ENCODE peak calls at places on chromosome 6, in ten cellular contexts. O is HCT116, J is left lung, Z is mesendoderm, H is ovary, A is IMR-90, F is A549, B is astrocyte, I is tibial artery, C is psoas muscle. Q is an unnamed sample. For H3K4me1, the result is how much of the 10 kb centered on the place peaks cover.

GRCh38 chr6:9417400-9417799 is 982.1 kb upstream of the SLC35B3 start:
- DNase-seq in O (no peak), J (no peak), Z (no peak), H (no peak), A (no peak), F (no peak), B (no peak), I (no peak), C (no peak), Q (no peak)

GRCh38 chr6:16374796-16375195 is 136.4 kb downstream of the GMPR start:
- DNase-seq in O (no peak), J (no peak), Z (no peak), H (no peak), A (no peak), F (no peak), B (no peak), I (no peak), C (no peak), Q (no peak)

GRCh38 chr6:52176550-52176949 is 9.6 kb upstream of the IL17A start:
- DNase-seq in O (no peak), J (no peak), Z (no peak), H (no peak), A (no peak), F (no peak), B (no peak), I (no peak), C (no peak), Q (no peak)

GRCh38 chr6:88599561-88599960 is 363.9 kb downstream of the RNGTT start:
- DNase-seq in O (no peak), J (no peak), Z (peak), H (no peak), A (no peak), F (no peak), B (no peak), I (no peak), C (no peak), Q (no peak)

GRCh38 chr6:84524636-84525035 is 239.8 kb downstream of the TBX18 start:
- DNase-seq in O (no peak), J (no peak), Z (no peak), H (no peak), A (no peak), F (no peak), B (no peak), I (no peak), C (no peak), Q (no peak)

GRCh38 chr6:95094751-95095150 is 482.6 kb upstream of the MANEA start:
- DNase-seq in O (peak), J (no peak), Z (peak), H (no peak), A (peak), F (peak), B (peak), I (no peak), C (no peak), Q (no peak)

GRCh38 chr6:99905209-99906106 is 88.6 kb downstream of the MCHR2 start:
- DNase-seq in O (peak), J (no peak), Z (peak), H (no peak), A (peak), F (peak), B (peak), I (no peak), C (no peak), Q (no peak)

GRCh38 chr6:87742106-87742505 is 40.1 kb upstream of the AKIRIN2 start:
- DNase-seq in O (no peak), J (no peak), Z (no peak), H (no peak), A (no peak), F (no peak), B (no peak), I (peak), C (no peak), Q (no peak)

GRCh38 chr6:159695984-159696383 is 2.9 kb upstream of the SOD2 start:
- DNase-seq in O (no peak), J (no peak), Z (no peak), H (no peak), A (peak), F (no peak), B (peak), I (no peak), C (no peak), Q (no peak)

GRCh38 chr6:159700970-159701369 is 7.9 kb upstream of the SOD2 start:
- DNase-seq in O (no peak), J (no peak), Z (no peak), H (no peak), A (peak), F (no peak), B (peak), I (no peak), C (no peak), Q (no peak)

GRCh38 chr6:159701413-159701999 is 8.5 kb upstream of the SOD2 start:
- DNase-seq in O (no peak), J (no peak), Z (no peak), H (no peak), A (peak), F (peak), B (peak), I (peak), C (no peak), Q (no peak)
- H3K4me1 ChIP-seq in O (under half), J (under half), Z (under half), H (under half), A (under half), F (under half), B (under half), I (under half), C (under half), Q (under half)

GRCh38 chr6:106727480-106728153 is 98.2 kb downstream of the QRSL1 start:
- DNase-seq in O (no peak), J (no peak), Z (no peak), H (no peak), A (no peak), F (no peak), B (no peak), I (no peak), C (no peak), Q (no peak)

GRCh38 chr6:106729848-106730247 is 100.5 kb downstream of the QRSL1 start:
- DNase-seq in O (no peak), J (no peak), Z (no peak), H (no peak), A (no peak), F (no peak), B (no peak), I (no peak), C (no peak), Q (no peak)

GRCh38 chr6:106730264-106730663 is 100.9 kb downstream of the QRSL1 start:
- DNase-seq in O (no peak), J (no peak), Z (no peak), H (no peak), A (no peak), F (no peak), B (no peak), I (no peak), C (no peak), Q (no peak)

GRCh38 chr6:106730672-106731071 is 101.3 kb downstream of the QRSL1 start:
- DNase-seq in O (no peak), J (no peak), Z (no peak), H (no peak), A (no peak), F (no peak), B (no peak), I (no peak), C (no peak), Q (no peak)

GRCh38 chr6:106728296-106728870 is 99.0 kb downstream of the QRSL1 start:
- DNase-seq in O (no peak), J (no peak), Z (no peak), H (no peak), A (no peak), F (no peak), B (no peak), I (no peak), C (no peak), Q (no peak)
- H3K4me1 ChIP-seq in O (under half), J (under half), Z (under half), H (under half), A (under half), F (half or more), B (under half), I (under half), C (under half), Q (under half)

GRCh38 chr6:42790549-42791181 is 8.8 kb downstream of the BICRAL start:
- DNase-seq in O (no peak), J (no peak), Z (peak), H (no peak), A (no peak), F (no peak), B (no peak), I (no peak), C (no peak), Q (no peak)
- H3K4me1 ChIP-seq in O (under half), J (half or more), Z (under half), H (under half), A (under half), F (under half), B (under half), I (half or more), C (half or more), Q (under half)

GRCh38 chr6:90155114-90155513 is 141.5 kb downstream of the BACH2 start:
- DNase-seq in O (no peak), J (no peak), Z (no peak), H (no peak), A (peak), F (no peak), B (no peak), I (no peak), C (no peak), Q (no peak)

GRCh38 chr6:90156861-90157260 is 139.8 kb downstream of the BACH2 start:
- DNase-seq in O (no peak), J (no peak), Z (no peak), H (no peak), A (no peak), F (no peak), B (no peak), I (no peak), C (no peak), Q (no peak)

GRCh38 chr6:90159452-90159851 is 137.2 kb downstream of the BACH2 start:
- DNase-seq in O (no peak), J (no peak), Z (no peak), H (no peak), A (no peak), F (no peak), B (no peak), I (no peak), C (no peak), Q (no peak)

GRCh38 chr6:90158945-90159344 is 137.7 kb downstream of the BACH2 start:
- DNase-seq in O (no peak), J (no peak), Z (peak), H (no peak), A (no peak), F (no peak), B (no peak), I (no peak), C (no peak), Q (no peak)

DNA sequence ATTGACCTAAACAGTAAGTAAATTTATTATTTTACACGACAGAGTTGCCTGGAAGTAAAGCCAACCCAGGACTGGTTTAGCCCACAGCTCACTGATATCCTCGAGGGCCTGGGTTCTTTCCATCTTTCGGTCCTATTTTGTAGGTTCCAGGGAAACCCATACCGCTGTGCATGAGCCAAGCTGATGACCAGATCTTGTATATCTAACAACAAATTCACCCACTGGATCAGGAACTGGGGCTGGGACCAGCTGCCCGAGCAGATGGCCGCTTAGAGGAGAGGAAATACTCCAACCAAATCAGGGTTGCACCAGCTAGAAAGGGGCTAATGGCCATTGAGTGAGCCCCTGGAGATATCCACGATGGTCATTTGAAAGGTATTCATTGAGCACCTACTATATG is 139.2 kb downstream of the BACH2 start:
- DNase-seq in O (no peak), J (no peak), Z (no peak), H (no peak), A (no peak), F (no peak), B (no peak), I (no peak), C (no peak), Q (no peak)
- H3K4me1 ChIP-seq in O (under half), J (under half), Z (under half), H (under half), A (under half), F (under half), B (under half), I (under half), C (under half), Q (under half)

GRCh38 chr6:56529594-56530191 is 113.0 kb downstream of the DST start:
- DNase-seq in O (no peak), J (no peak), Z (no peak), H (no peak), A (peak), F (no peak), B (peak), I (no peak), C (no peak), Q (no peak)

GRCh38 chr6:56526860-56527544 is 115.7 kb downstream of the DST start:
- DNase-seq in O (no peak), J (no peak), Z (no peak), H (no peak), A (peak), F (no peak), B (peak), I (no peak), C (no peak), Q (no peak)

GRCh38 chr6:56525976-56526375 is 116.7 kb downstream of the DST start:
- DNase-seq in O (no peak), J (no peak), Z (no peak), H (no peak), A (no peak), F (no peak), B (no peak), I (no peak), C (no peak), Q (no peak)

GRCh38 chr6:56528412-56528841 is 114.3 kb downstream of the DST start:
- DNase-seq in O (no peak), J (no peak), Z (no peak), H (no peak), A (peak), F (no peak), B (peak), I (no peak), C (no peak), Q (no peak)

DNA sequence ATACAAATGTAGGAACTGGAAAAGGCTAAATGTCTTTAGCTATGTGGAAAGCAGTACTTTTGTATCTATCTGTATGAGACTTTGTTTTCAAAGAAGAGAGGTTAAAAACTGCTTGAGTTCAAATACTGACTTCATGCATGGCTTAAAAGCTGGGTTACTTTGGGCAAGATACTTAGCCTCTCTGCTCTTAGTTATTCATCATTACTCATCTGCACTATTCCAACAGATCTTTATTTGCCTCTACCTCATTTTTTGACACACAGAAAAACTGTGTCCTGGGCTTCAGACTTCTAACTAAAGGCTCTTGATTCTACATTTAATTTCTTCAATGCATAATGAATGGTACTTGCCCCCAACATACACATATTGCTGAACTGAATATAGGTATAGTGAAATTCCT is 114.8 kb downstream of the DST start:
- DNase-seq in O (no peak), J (no peak), Z (no peak), H (no peak), A (peak), F (no peak), B (no peak), I (no peak), C (no peak), Q (no peak)
- H3K4me1 ChIP-seq in O (under half), J (under half), Z (under half), H (under half), A (under half), F (under half), B (under half), I (half or more), C (under half), Q (under half)

GRCh38 chr6:34391023-34391485 is 1.4 kb downstream of the NUDT3 start:
- DNase-seq in O (no peak), J (no peak), Z (peak), H (no peak), A (peak), F (peak), B (peak), I (peak), C (peak), Q (no peak)
- H3K4me1 ChIP-seq in O (under half), J (half or more), Z (under half), H (under half), A (under half), F (under half), B (under half), I (half or more), C (half or more), Q (half or more)

Q was measured in right atrium auricular region.